ENCODE peak calls at places on chromosomes 1 and 21, in four cellular contexts. J, K, W and F are unnamed samples.

GRCh38 chr21:41228006-41228370 is 60.0 kb downstream of the BACE2 start:
- DNase-seq in W (no peak), K (no peak), J (no peak), F (no peak)

GRCh38 chr1:235878082-235878781 is 11.5 kb upstream of the LYST start:
- DNase-seq in W (no peak), K (no peak), J (no peak), F (no peak)

GRCh38 chr1:10105484-10105883 is 72.7 kb downstream of the UBE4B start:
- DNase-seq in J (no peak), K (no peak), W (no peak), F (no peak)

GRCh38 chr1:38926091-38926490 is 15.5 kb downstream of the RHBDL2 start:
- DNase-seq in K (no peak), J (no peak), W (no peak), F (no peak)

GRCh38 chr1:184033136-184033469 is 4.4 kb downstream of the COLGALT2 start:
- DNase-seq in J (no peak), W (no peak), K (no peak), F (no peak)

GRCh38 chr1:21261551-21262281 is 28.5 kb downstream of the ECE1 start:
- DNase-seq in K (no peak), W (no peak), J (no peak), F (no peak)

GRCh38 chr1:78836736-78837135 is 169.8 kb downstream of the ADGRL4 start:
- DNase-seq in J (peak; percentile 9), W (no peak), K (no peak), F (no peak)

GRCh38 chr21:28090546-28090945 is 902.1 kb downstream of the LTN1 start:
- DNase-seq in J (no peak), K (no peak), W (no peak), F (no peak)

GRCh38 chr1:101652476-101652875 is 344.2 kb downstream of the OLFM3 start:
- DNase-seq in W (no peak), J (no peak), K (no peak), F (no peak)